ENCODE peak calls at places on chromosomes 7 and 10, in ten cellular contexts. One of them, this sample, is unnamed.
A peak's percentile ranks its signal among the peaks of the same experiment; 100 is the strongest.

GRCh38 chr10:61961278-61961677 is 59.8 kb downstream of the ARID5B start:
- DNase-seq in upper lobe of left lung: no peak
- DNase-seq in Caco-2: no peak
- DNase-seq in Peyer's patch: no peak
- DNase-seq in IMR-90: no peak
- DNase-seq in H9: no peak
- DNase-seq in CD4-positive, CD25-positive, alpha-beta regulatory T cell: peak; percentile 4
- DNase-seq in right cardiac atrium: no peak
- DNase-seq in A549: no peak
- DNase-seq in K562: no peak
- DNase-seq in this sample: no peak

GRCh38 chr7:12389089-12389700 is 14.5 kb downstream of the VWDE start:
- DNase-seq in upper lobe of left lung: no peak
- DNase-seq in Caco-2: peak; percentile 65
- DNase-seq in Peyer's patch: peak; percentile 61
- DNase-seq in IMR-90: peak; percentile 61
- DNase-seq in H9: peak; percentile 63
- DNase-seq in CD4-positive, CD25-positive, alpha-beta regulatory T cell: peak; percentile 6
- DNase-seq in right cardiac atrium: no peak
- DNase-seq in A549: peak; percentile 36
- DNase-seq in K562: peak; percentile 58
- DNase-seq in this sample: no peak

GRCh38 chr10:72328829-72329204 is 25.9 kb downstream of the DNAJB12 start:
- DNase-seq in upper lobe of left lung: no peak
- DNase-seq in Caco-2: no peak
- DNase-seq in Peyer's patch: no peak
- DNase-seq in IMR-90: no peak
- DNase-seq in H9: no peak
- DNase-seq in CD4-positive, CD25-positive, alpha-beta regulatory T cell: no peak
- DNase-seq in right cardiac atrium: peak; percentile 59
- DNase-seq in A549: no peak
- DNase-seq in K562: no peak
- DNase-seq in this sample: no peak

GRCh38 chr10:93471110-93471651 is 11.0 kb downstream of the MYOF start:
- DNase-seq in upper lobe of left lung: no peak
- DNase-seq in Caco-2: peak; percentile 72
- DNase-seq in Peyer's patch: peak; percentile 65
- DNase-seq in IMR-90: peak; percentile 97
- DNase-seq in H9: no peak
- DNase-seq in CD4-positive, CD25-positive, alpha-beta regulatory T cell: no peak
- DNase-seq in right cardiac atrium: no peak
- DNase-seq in A549: peak; percentile 88
- DNase-seq in K562: no peak
- DNase-seq in this sample: no peak

GRCh38 chr7:42262907-42263466 is 26.0 kb upstream of the GLI3 start:
- DNase-seq in upper lobe of left lung: peak; percentile 10
- DNase-seq in Caco-2: no peak
- DNase-seq in Peyer's patch: no peak
- DNase-seq in IMR-90: peak; percentile 70
- DNase-seq in H9: peak; percentile 30
- DNase-seq in CD4-positive, CD25-positive, alpha-beta regulatory T cell: no peak
- DNase-seq in right cardiac atrium: peak; percentile 53
- DNase-seq in A549: no peak
- DNase-seq in K562: no peak
- DNase-seq in this sample: no peak

GRCh38 chr10:96842896-96843723 is 11.0 kb downstream of the LCOR start:
- DNase-seq in upper lobe of left lung: no peak
- DNase-seq in Caco-2: peak; percentile 64
- DNase-seq in Peyer's patch: no peak
- DNase-seq in IMR-90: no peak
- DNase-seq in H9: no peak
- DNase-seq in CD4-positive, CD25-positive, alpha-beta regulatory T cell: no peak
- DNase-seq in right cardiac atrium: no peak
- DNase-seq in A549: no peak
- DNase-seq in K562: no peak
- DNase-seq in this sample: no peak

GRCh38 chr10:125266966-125267365 is 106.6 kb upstream of the CTBP2 start:
- DNase-seq in upper lobe of left lung: no peak
- DNase-seq in Caco-2: no peak
- DNase-seq in Peyer's patch: no peak
- DNase-seq in IMR-90: no peak
- DNase-seq in H9: no peak
- DNase-seq in CD4-positive, CD25-positive, alpha-beta regulatory T cell: no peak
- DNase-seq in right cardiac atrium: no peak
- DNase-seq in A549: no peak
- DNase-seq in K562: no peak
- DNase-seq in this sample: no peak

GRCh38 chr10:6543431-6544005 is 36.6 kb downstream of the PRKCQ start:
- DNase-seq in upper lobe of left lung: no peak
- DNase-seq in Caco-2: no peak
- DNase-seq in Peyer's patch: peak; percentile 59
- DNase-seq in IMR-90: no peak
- DNase-seq in H9: no peak
- DNase-seq in CD4-positive, CD25-positive, alpha-beta regulatory T cell: peak; percentile 27
- DNase-seq in right cardiac atrium: no peak
- DNase-seq in A549: no peak
- DNase-seq in K562: no peak
- DNase-seq in this sample: peak; percentile 24

GRCh38 chr7:136845899-136846465 is 22.5 kb upstream of the CHRM2 start:
- DNase-seq in upper lobe of left lung: no peak
- DNase-seq in Caco-2: no peak
- DNase-seq in Peyer's patch: no peak
- DNase-seq in IMR-90: peak; percentile 29
- DNase-seq in H9: no peak
- DNase-seq in CD4-positive, CD25-positive, alpha-beta regulatory T cell: no peak
- DNase-seq in right cardiac atrium: no peak
- DNase-seq in A549: no peak
- DNase-seq in K562: no peak
- DNase-seq in this sample: no peak

GRCh38 chr10:123774075-123774742 is 108.1 kb downstream of the GPR26 start:
- DNase-seq in upper lobe of left lung: no peak
- DNase-seq in Caco-2: no peak
- DNase-seq in Peyer's patch: no peak
- DNase-seq in IMR-90: no peak
- DNase-seq in H9: no peak
- DNase-seq in CD4-positive, CD25-positive, alpha-beta regulatory T cell: no peak
- DNase-seq in right cardiac atrium: no peak
- DNase-seq in A549: no peak
- DNase-seq in K562: no peak
- DNase-seq in this sample: no peak

GRCh38 chr7:1975581-1975980 is 257.2 kb downstream of the MAD1L1 start:
- DNase-seq in upper lobe of left lung: no peak
- DNase-seq in Caco-2: no peak
- DNase-seq in Peyer's patch: no peak
- DNase-seq in IMR-90: no peak
- DNase-seq in H9: no peak
- DNase-seq in CD4-positive, CD25-positive, alpha-beta regulatory T cell: no peak
- DNase-seq in right cardiac atrium: no peak
- DNase-seq in A549: no peak
- DNase-seq in K562: no peak
- DNase-seq in this sample: no peak

GRCh38 chr7:1974290-1974689 is 258.5 kb downstream of the MAD1L1 start:
- DNase-seq in upper lobe of left lung: no peak
- DNase-seq in Caco-2: no peak
- DNase-seq in Peyer's patch: no peak
- DNase-seq in IMR-90: no peak
- DNase-seq in H9: no peak
- DNase-seq in CD4-positive, CD25-positive, alpha-beta regulatory T cell: no peak
- DNase-seq in right cardiac atrium: no peak
- DNase-seq in A549: no peak
- DNase-seq in K562: no peak
- DNase-seq in this sample: no peak

GRCh38 chr7:1973321-1974251 is 259.2 kb downstream of the MAD1L1 start:
- DNase-seq in upper lobe of left lung: peak; percentile 76
- DNase-seq in Caco-2: no peak
- DNase-seq in Peyer's patch: no peak
- DNase-seq in IMR-90: no peak
- DNase-seq in H9: no peak
- DNase-seq in CD4-positive, CD25-positive, alpha-beta regulatory T cell: no peak
- DNase-seq in right cardiac atrium: peak; percentile 38
- DNase-seq in A549: no peak
- DNase-seq in K562: no peak
- DNase-seq in this sample: no peak

GRCh38 chr7:1974714-1975113 is 258.0 kb downstream of the MAD1L1 start:
- DNase-seq in upper lobe of left lung: peak; percentile 67
- DNase-seq in Caco-2: no peak
- DNase-seq in Peyer's patch: no peak
- DNase-seq in IMR-90: no peak
- DNase-seq in H9: no peak
- DNase-seq in CD4-positive, CD25-positive, alpha-beta regulatory T cell: no peak
- DNase-seq in right cardiac atrium: no peak
- DNase-seq in A549: no peak
- DNase-seq in K562: no peak
- DNase-seq in this sample: no peak

DNA sequence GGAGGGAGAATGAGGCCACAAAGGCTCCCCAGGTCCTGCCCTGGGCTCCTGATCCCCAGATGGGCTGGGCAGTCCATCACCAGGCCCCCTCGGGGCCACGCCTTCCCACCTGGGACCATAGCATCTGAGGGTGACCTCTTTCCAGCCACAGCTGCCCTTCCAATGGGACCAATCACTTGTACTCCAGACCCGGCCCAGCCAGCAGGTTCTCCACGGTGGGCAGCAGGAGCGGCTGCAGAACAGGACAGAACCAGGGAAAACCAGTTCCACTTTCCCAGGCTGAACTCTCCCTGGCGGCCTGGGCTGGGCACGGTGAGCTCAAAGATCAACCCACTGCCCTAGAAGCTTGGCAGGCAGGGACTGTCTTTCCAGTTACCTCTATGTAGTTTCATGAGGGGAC is 257.6 kb downstream of the MAD1L1 start:
- DNase-seq in upper lobe of left lung: no peak
- DNase-seq in Caco-2: no peak
- DNase-seq in Peyer's patch: no peak
- DNase-seq in IMR-90: no peak
- DNase-seq in H9: no peak
- DNase-seq in CD4-positive, CD25-positive, alpha-beta regulatory T cell: no peak
- DNase-seq in right cardiac atrium: peak; percentile 32
- DNase-seq in A549: no peak
- DNase-seq in K562: no peak
- DNase-seq in this sample: no peak
- H3K4me1 ChIP-seq in upper lobe of left lung: no peaks in the 10 kb centered on the region
- H3K4me1 ChIP-seq in Caco-2: no peaks in the 10 kb centered on the region
- H3K4me1 ChIP-seq in Peyer's patch: no peaks in the 10 kb centered on the region
- H3K4me1 ChIP-seq in IMR-90: no peaks in the 10 kb centered on the region
- H3K4me1 ChIP-seq in H9: no peaks in the 10 kb centered on the region
- H3K4me1 ChIP-seq in CD4-positive, CD25-positive, alpha-beta regulatory T cell: no peaks in the 10 kb centered on the region
- H3K4me1 ChIP-seq in right cardiac atrium: no peaks in the 10 kb centered on the region
- H3K4me1 ChIP-seq in A549: no peaks in the 10 kb centered on the region
- H3K4me1 ChIP-seq in K562: peaks cover 27% of the 10 kb centered on the region
- H3K4me1 ChIP-seq in this sample: no peaks in the 10 kb centered on the region

GRCh38 chr10:132448248-132448731 is 51.3 kb downstream of the PWWP2B start:
- DNase-seq in upper lobe of left lung: peak; percentile 88
- DNase-seq in Caco-2: no peak
- DNase-seq in Peyer's patch: peak; percentile 91
- DNase-seq in IMR-90: no peak
- DNase-seq in H9: peak; percentile 92
- DNase-seq in CD4-positive, CD25-positive, alpha-beta regulatory T cell: peak; percentile 23
- DNase-seq in right cardiac atrium: peak; percentile 82
- DNase-seq in A549: peak; percentile 66
- DNase-seq in K562: peak; percentile 81
- DNase-seq in this sample: peak; percentile 40
- H3K4me1 ChIP-seq in upper lobe of left lung: peaks cover 64% of the 10 kb centered on the region
- H3K4me1 ChIP-seq in Caco-2: peaks cover 37% of the 10 kb centered on the region
- H3K4me1 ChIP-seq in Peyer's patch: peaks cover 37% of the 10 kb centered on the region
- H3K4me1 ChIP-seq in IMR-90: peaks cover 13% of the 10 kb centered on the region
- H3K4me1 ChIP-seq in H9: peaks cover 4% of the 10 kb centered on the region
- H3K4me1 ChIP-seq in CD4-positive, CD25-positive, alpha-beta regulatory T cell: peaks cover 62% of the 10 kb centered on the region
- H3K4me1 ChIP-seq in right cardiac atrium: peaks cover 2% of the 10 kb centered on the region
- H3K4me1 ChIP-seq in A549: peaks cover 86% of the 10 kb centered on the region
- H3K4me1 ChIP-seq in K562: peaks cover 86% of the 10 kb centered on the region
- H3K4me1 ChIP-seq in this sample: peaks cover 59% of the 10 kb centered on the region

DNA sequence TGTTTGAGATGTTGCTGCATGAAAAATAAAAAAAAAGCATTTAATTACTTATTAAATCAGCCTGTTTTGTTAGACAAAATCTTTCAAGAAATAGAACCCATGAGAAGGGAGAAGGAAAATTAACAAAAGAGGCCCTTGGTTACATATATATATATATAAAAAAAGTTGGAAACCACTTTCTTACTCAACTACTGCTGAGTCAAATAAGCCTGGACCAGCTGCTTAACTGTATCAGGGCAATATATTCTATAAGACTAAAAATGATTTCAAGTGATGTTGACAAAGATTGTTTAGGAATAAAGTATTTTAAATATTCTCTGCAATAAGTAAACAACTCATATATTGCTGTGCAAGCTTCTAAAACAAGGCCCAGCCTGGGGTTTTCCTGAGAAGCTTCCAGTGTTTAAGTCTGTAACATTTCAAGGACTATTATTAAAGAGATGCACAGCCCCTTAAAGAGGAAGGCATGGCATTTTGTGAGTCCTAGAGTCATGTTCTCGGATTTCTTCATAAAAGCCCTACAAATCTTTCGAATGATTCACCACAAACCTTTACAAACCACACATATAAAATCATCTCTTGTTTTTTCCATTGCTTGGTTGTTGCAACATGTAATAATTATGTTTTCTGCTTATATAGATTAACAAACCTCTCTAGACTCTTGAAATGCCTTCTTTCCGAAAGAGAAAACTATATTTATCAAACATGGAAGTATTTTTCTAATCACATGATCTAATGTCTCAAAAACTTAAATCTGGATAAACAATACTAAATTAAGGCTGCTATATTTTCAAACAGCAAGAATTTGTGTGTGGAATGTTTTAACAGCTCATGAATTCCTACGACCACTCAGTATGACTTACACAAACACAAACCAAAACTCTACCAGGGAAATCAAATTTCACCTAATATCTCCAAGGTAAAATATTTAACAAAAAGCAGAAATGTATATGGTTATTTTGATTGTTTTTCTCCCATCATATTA is 14.3 kb downstream of the JAZF1 start:
- DNase-seq in upper lobe of left lung: no peak
- DNase-seq in Caco-2: no peak
- DNase-seq in Peyer's patch: no peak
- DNase-seq in IMR-90: peak; percentile 92
- DNase-seq in H9: no peak
- DNase-seq in CD4-positive, CD25-positive, alpha-beta regulatory T cell: no peak
- DNase-seq in right cardiac atrium: no peak
- DNase-seq in A549: no peak
- DNase-seq in K562: no peak
- DNase-seq in this sample: no peak
- H3K4me1 ChIP-seq in upper lobe of left lung: no peaks in the 10 kb centered on the region
- H3K4me1 ChIP-seq in Caco-2: peaks cover 8% of the 10 kb centered on the region
- H3K4me1 ChIP-seq in Peyer's patch: peaks cover 6% of the 10 kb centered on the region
- H3K4me1 ChIP-seq in IMR-90: peaks cover 31% of the 10 kb centered on the region
- H3K4me1 ChIP-seq in H9: peaks cover 4% of the 10 kb centered on the region
- H3K4me1 ChIP-seq in CD4-positive, CD25-positive, alpha-beta regulatory T cell: peaks cover 9% of the 10 kb centered on the region
- H3K4me1 ChIP-seq in right cardiac atrium: no peaks in the 10 kb centered on the region
- H3K4me1 ChIP-seq in A549: peaks cover 13% of the 10 kb centered on the region
- H3K4me1 ChIP-seq in K562: no peaks in the 10 kb centered on the region
- H3K4me1 ChIP-seq in this sample: no peaks in the 10 kb centered on the region

DNA sequence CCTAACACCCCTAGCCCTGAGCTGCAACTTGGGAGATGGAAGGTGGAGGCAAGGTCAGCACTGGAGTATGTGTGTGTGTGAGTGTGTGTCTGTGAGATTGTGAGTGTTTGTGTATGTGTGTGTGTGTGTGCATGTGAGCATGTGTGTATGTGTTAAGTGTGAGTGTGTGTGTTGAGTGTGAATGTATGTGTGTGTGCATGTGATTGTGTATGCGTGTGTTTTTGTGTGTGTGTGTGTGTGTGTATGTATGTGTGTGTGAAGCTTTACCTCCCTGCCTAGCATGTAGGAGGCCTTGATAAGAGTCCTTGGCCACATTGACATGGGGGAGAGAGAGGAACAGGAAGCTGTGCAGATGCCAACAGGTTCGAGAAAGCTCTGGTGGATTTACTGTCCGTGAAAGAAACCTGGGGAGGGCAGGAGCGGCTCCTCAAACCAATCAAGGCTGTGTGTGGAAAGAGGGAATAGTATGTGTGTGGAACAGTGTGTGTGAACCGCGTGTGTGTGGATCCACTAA is 9.3 kb downstream of the RASSF4 start:
- DNase-seq in upper lobe of left lung: no peak
- DNase-seq in Caco-2: no peak
- DNase-seq in Peyer's patch: no peak
- DNase-seq in IMR-90: no peak
- DNase-seq in H9: no peak
- DNase-seq in CD4-positive, CD25-positive, alpha-beta regulatory T cell: no peak
- DNase-seq in right cardiac atrium: no peak
- DNase-seq in A549: no peak
- DNase-seq in K562: no peak
- DNase-seq in this sample: no peak
- H3K4me1 ChIP-seq in upper lobe of left lung: peaks cover 65% of the 10 kb centered on the region
- H3K4me1 ChIP-seq in Caco-2: peaks cover 51% of the 10 kb centered on the region
- H3K4me1 ChIP-seq in Peyer's patch: peaks cover 38% of the 10 kb centered on the region
- H3K4me1 ChIP-seq in IMR-90: peaks cover 28% of the 10 kb centered on the region
- H3K4me1 ChIP-seq in H9: peaks cover 17% of the 10 kb centered on the region
- H3K4me1 ChIP-seq in CD4-positive, CD25-positive, alpha-beta regulatory T cell: no peaks in the 10 kb centered on the region
- H3K4me1 ChIP-seq in right cardiac atrium: peaks cover 47% of the 10 kb centered on the region
- H3K4me1 ChIP-seq in A549: peaks cover 7% of the 10 kb centered on the region
- H3K4me1 ChIP-seq in K562: peaks cover 15% of the 10 kb centered on the region
- H3K4me1 ChIP-seq in this sample: no peaks in the 10 kb centered on the region

This sample was measured in effector memory CD4-positive, alpha-beta T cell.